ENCODE peak calls at places on chromosomes 4 and X, in four cellular contexts. X, F, K and J are unnamed samples.

GRCh38 chr4:36532670-36533373 is 251.4 kb downstream of the DTHD1 start:
- DNase-seq in X (no peak), F (no peak), K (no peak), J (no peak)

GRCh38 chr4:84126061-84126787 is 372.9 kb downstream of the NKX6-1 start:
- DNase-seq in K (no peak), X (peak; percentile 26), F (peak; percentile 2), J (peak; percentile 3)

GRCh38 chrX:47146121-47146935 is 1.3 kb downstream of the RBM10 start:
- DNase-seq in K (no peak), F (no peak), X (no peak), J (peak; percentile 75)

GRCh38 chr4:100509386-100509785 is 8.4 kb downstream of the EMCN start:
- DNase-seq in X (peak; percentile 11), F (no peak), K (no peak), J (no peak)

GRCh38 chr4:20428410-20429160 is 176.9 kb downstream of the SLIT2 start:
- DNase-seq in X (peak; percentile 25), K (no peak), F (peak; percentile 45), J (no peak)

GRCh38 chrX:144293229-144293628 is 409.4 kb downstream of the UBE2NL start:
- DNase-seq in F (no peak), K (no peak), X (no peak), J (no peak)

GRCh38 chr4:106210021-106210420 is 106.0 kb downstream of the TBCK start:
- DNase-seq in F (peak; percentile 11), X (no peak), K (no peak), J (no peak)

GRCh38 chr4:151887151-151887815 is 126.5 kb upstream of the GATB start:
- DNase-seq in K (no peak), F (no peak), X (no peak), J (no peak)

GRCh38 chr4:80926446-80926845 is 104.1 kb upstream of the BMP3 start:
- DNase-seq in X (no peak), K (no peak), F (no peak), J (no peak)

GRCh38 chr4:95165926-95166524 is 382.7 kb downstream of the UNC5C start:
- DNase-seq in X (peak; percentile 73), F (peak; percentile 89), K (peak; percentile 57), J (no peak)

GRCh38 chr4:41750624-41751324 is 2.2 kb upstream of the PHOX2B start:
- DNase-seq in X (peak; percentile 57), F (peak; percentile 70), K (no peak), J (no peak)

GRCh38 chr4:93384897-93385296 is 443.7 kb upstream of the ATOH1 start:
- DNase-seq in X (no peak), K (no peak), F (no peak), J (no peak)

GRCh38 chrX:54495814-54496516 is at the start of gene FGD1:
- DNase-seq in F (peak; percentile 79), X (peak; percentile 62), K (no peak), J (peak; percentile 93)

GRCh38 chrX:19127649-19128168 is 5.4 kb upstream of the ADGRG2 start:
- DNase-seq in F (no peak), X (no peak), K (no peak), J (peak; percentile 35)

GRCh38 chr4:39349326-39349725 is 16.8 kb downstream of the RFC1 start:
- DNase-seq in K (no peak), X (no peak), F (no peak), J (no peak)

GRCh38 chr4:93788712-93789111 is 39.8 kb upstream of the ATOH1 start:
- DNase-seq in F (peak; percentile 65), X (peak; percentile 46), K (peak; percentile 43), J (peak; percentile 21)

GRCh38 chrX:123878177-123878576 is 18.3 kb downstream of the XIAP start:
- DNase-seq in K (no peak), F (no peak), X (no peak), J (no peak)

DNA sequence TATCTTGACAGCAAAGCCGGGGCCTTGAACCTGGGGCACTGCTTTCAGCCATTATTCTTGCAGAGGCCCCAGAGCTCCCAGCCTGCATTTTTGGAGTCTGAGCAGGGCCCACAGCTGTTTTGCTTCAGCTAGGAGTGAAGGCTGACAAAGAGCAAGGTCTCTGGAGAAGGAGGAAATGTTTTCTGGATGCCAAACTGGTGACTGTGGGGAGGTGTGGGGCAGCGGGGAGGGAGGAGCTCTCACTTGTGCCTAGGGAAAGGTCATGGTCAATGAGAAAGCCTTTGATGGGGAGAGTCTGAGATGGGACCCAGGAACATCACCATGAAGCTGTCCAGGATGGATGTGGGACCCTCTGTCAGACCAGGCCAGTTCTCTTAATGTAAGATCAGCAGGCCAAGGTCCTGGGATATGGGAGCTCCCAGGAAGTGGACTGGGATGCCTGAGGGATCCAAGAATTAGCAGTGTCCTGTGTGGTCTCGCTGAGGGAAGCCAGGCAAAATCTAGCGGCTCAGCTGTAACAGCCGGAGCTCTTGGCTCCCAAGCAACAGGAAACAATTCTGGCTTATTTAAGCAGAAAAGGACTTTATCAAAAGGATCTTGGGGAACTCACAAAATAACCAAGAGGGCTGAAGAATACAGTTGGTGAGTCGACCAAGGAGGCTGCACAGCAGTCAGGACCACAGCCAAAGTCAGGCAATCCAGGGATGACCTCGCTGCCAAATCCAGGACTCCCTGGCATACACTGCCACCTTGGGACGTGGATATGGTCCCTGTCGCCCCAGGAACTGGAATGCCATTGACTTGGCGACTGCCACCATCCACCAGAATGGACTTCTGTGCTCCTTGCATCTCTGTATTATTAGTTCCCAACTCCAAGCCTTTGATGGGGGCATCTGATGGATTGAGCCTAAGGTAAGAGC is 165.1 kb upstream of the BCOR start:
- DNase-seq in K (peak; percentile 7), X (peak; percentile 51), F (no peak), J (peak; percentile 91)
- H3K27ac ChIP-seq in K (peak overlapping the region; percentile 27), X (no peak overlapping the region), F (no peak overlapping the region), J (peak overlapping the region; percentile 41)

GRCh38 chr4:74414149-74414809 is 30.7 kb upstream of the AREG start:
- DNase-seq in F (no peak), X (no peak), K (no peak), J (no peak)

GRCh38 chr4:74415602-74416300 is 29.2 kb upstream of the AREG start:
- DNase-seq in K (no peak), X (no peak), F (no peak), J (no peak)

GRCh38 chr4:74412225-74412624 is 32.7 kb upstream of the AREG start:
- DNase-seq in K (no peak), X (no peak), F (no peak), J (no peak)

GRCh38 chr4:74410741-74411140 is 34.2 kb upstream of the AREG start:
- DNase-seq in K (no peak), X (peak; percentile 2), F (no peak), J (no peak)

DNA sequence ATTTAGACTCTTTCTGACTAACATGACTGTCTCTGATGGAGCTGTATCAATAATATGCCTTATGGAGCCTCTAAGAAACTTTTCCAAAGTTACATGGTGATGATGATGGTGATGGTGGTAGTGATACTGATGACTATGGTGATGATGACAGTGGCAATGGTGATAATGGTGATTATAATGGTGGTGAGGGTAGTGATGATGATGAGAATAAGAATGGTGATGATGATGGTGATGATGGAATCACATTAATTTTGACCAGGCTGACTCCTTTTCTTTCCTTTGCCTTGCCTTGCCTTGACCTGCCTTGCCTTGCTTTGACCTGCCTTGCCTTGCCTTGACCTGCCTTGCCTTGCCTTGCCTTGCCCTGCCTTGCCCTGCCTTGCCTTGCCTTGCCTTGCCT is 31.7 kb upstream of the AREG start:
- DNase-seq in F (no peak), K (no peak), X (no peak), J (no peak)
- H3K4me2 ChIP-seq in F (no peak overlapping the region), K (no peak overlapping the region), X (no peak overlapping the region), J (no peak overlapping the region)

GRCh38 chr4:8870647-8871416 is 807 bp downstream of the HMX1 start:
- DNase-seq in F (peak; percentile 54), X (no peak), K (no peak), J (peak; percentile 93)
- H3K4me3 ChIP-seq in F (peak overlapping the region; percentile 47), X (no peak overlapping the region), K (no peak overlapping the region), J (no peak overlapping the region)

GRCh38 chrX:39822133-39822748 is 275.5 kb downstream of the BCOR start:
- DNase-seq in F (peak; percentile 24), X (no peak), K (no peak), J (peak; percentile 75)

GRCh38 chrX:39823424-39823823 is 274.3 kb downstream of the BCOR start:
- DNase-seq in F (no peak), K (no peak), X (no peak), J (no peak)

GRCh38 chrX:39819921-39820849 is 277.6 kb downstream of the BCOR start:
- DNase-seq in K (no peak), F (peak; percentile 36), X (peak; percentile 85), J (peak; percentile 68)

GRCh38 chrX:39821709-39822095 is 276.1 kb downstream of the BCOR start:
- DNase-seq in F (no peak), X (no peak), K (no peak), J (peak; percentile 76)

GRCh38 chrX:39821011-39821708 is 276.6 kb downstream of the BCOR start:
- DNase-seq in K (no peak), X (peak; percentile 69), F (peak; percentile 53), J (peak; percentile 93)
- H3K27ac ChIP-seq in K (no peak overlapping the region), X (peak overlapping the region; percentile 17), F (no peak overlapping the region), J (no peak overlapping the region)

GRCh38 chr4:48033825-48034413 is 17.3 kb downstream of the NIPAL1 start:
- DNase-seq in K (peak; percentile 10), X (peak; percentile 67), F (peak; percentile 77), J (no peak)
- H3K4me2 ChIP-seq in K (no peak overlapping the region), X (no peak overlapping the region), F (no peak overlapping the region), J (no peak overlapping the region)

GRCh38 chr4:6245246-6246169 is 24.1 kb upstream of the WFS1 start:
- DNase-seq in F (peak; percentile 83), X (no peak), K (no peak), J (no peak)
- H3K4me3 ChIP-seq in F (peak overlapping the region; percentile 69), X (no peak overlapping the region), K (no peak overlapping the region), J (no peak overlapping the region)

DNA sequence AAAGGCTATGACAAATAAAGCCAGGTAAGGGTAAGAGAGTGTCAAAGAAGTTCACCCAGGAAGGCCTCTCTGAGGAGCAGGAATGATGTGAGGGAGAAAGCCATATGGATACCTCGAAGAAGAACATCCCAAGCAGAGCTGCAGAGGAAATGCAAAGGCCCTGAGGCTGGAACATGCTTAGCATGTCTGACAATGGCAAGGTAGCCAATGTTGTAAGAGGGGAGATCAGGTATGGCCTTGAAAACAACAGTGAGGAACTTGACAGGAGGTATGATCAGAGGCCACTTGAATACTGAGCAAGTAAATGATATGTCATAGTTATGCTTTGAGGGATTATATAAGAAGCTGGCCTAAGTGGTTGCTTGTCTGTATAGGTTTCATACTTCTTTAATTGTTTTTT is 3.8 kb downstream of the SCFD2 start:
- DNase-seq in K (no peak), X (peak; percentile 44), F (no peak), J (no peak)
- H3K27ac ChIP-seq in K (no peak overlapping the region), X (no peak overlapping the region), F (no peak overlapping the region), J (no peak overlapping the region)

DNA sequence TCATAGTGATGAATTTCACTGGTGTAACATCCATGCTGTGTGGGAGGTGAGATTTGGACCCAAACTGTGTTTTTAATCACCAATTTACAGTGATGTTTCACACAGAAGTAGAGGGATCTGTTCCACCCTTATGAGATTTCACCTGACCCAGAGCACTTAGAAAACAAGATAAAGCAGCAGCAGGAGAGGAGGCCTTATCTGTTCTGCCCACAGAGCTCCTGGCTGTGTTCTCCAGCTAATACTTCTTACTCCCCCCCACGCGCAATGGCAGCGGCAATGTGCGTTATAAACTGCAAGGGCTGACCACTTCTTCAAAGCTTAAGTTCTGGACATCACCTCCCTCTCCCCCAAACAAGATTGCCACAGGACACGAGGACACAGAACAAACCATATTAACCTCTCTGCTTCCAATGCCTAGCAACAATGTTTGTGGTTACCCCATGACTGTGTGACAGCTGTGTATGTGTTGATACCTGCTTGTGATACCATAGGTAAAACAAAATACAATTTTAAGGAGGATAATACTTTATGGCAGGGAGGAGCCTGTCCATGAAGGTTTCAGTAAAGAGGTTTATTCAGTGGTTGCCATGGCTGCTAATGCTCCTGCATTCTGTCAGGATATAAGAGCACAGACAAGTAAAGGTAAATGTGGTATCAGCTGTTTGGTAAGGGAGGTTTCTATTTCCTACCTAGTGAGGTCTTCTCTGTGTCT is 210.1 kb downstream of the SOWAHB start:
- DNase-seq in X (peak; percentile 82), K (no peak), F (peak; percentile 40), J (no peak)
- H3K4me2 ChIP-seq in X (no peak overlapping the region), K (peak overlapping the region; percentile 94), F (peak overlapping the region; percentile 84), J (no peak overlapping the region)